ENCODE peak calls at places on chromosome 10, in ten cellular contexts. W is A549, D is transverse colon, V is esophagus muscularis mucosa, Z is tibial nerve, T is SK-N-SH, H is K562, A is ovary, O is stomach, I is GM12878. Y is an unnamed sample. For H3K4me1, the result is how much of the 10 kb centered on the place peaks cover.

GRCh38 chr10:28429573-28430216 is 103.2 kb upstream of the WAC start:
- DNase-seq in Z (no peak), D (no peak), H (peak), W (peak), T (no peak), I (no peak), V (no peak), O (no peak), A (no peak), Y (no peak)

GRCh38 chr10:102188298-102188940 is 36.2 kb downstream of the NOLC1 start:
- DNase-seq in T (no peak), I (no peak), O (no peak), W (no peak), A (no peak), D (peak), H (no peak), V (no peak), Z (no peak), Y (no peak)

GRCh38 chr10:45008524-45009161 is 7.9 kb downstream of the ZNF22 start:
- DNase-seq in W (peak), Z (peak), H (peak), V (peak), D (no peak), O (no peak), T (peak), A (no peak), I (peak), Y (no peak)

GRCh38 chr10:97612386-97612785 is 20.9 kb downstream of the MORN4 start:
- DNase-seq in V (no peak), T (peak), D (no peak), H (peak), I (no peak), O (no peak), A (no peak), W (peak), Z (peak), Y (no peak)

GRCh38 chr10:81820418-81820817 is 54.6 kb upstream of the NRG3 start:
- DNase-seq in Z (no peak), H (no peak), W (peak), T (peak), O (no peak), I (no peak), D (no peak), A (no peak), V (no peak), Y (no peak)

GRCh38 chr10:119973261-119973660 is 80.7 kb downstream of the SEC23IP start:
- DNase-seq in T (no peak), I (peak), H (no peak), O (no peak), Z (no peak), A (no peak), D (no peak), W (peak), V (no peak), Y (no peak)

GRCh38 chr10:75512534-75512933 is 81.1 kb downstream of the LRMDA start:
- DNase-seq in Z (no peak), A (no peak), H (no peak), T (no peak), D (no peak), V (no peak), W (no peak), I (no peak), O (peak), Y (no peak)

GRCh38 chr10:1085258-1085657 is 29.1 kb downstream of the WDR37 start:
- DNase-seq in D (no peak), I (no peak), Z (no peak), O (no peak), A (no peak), T (no peak), H (no peak), V (peak), W (no peak), Y (no peak)

GRCh38 chr10:86803156-86803555 is 46.7 kb downstream of the BMPR1A start:
- DNase-seq in V (no peak), A (no peak), H (no peak), D (no peak), I (no peak), O (no peak), W (no peak), Z (no peak), T (no peak), Y (no peak)

GRCh38 chr10:10460452-10460851 is 557.2 kb upstream of the CELF2 start:
- DNase-seq in O (no peak), Z (no peak), I (no peak), T (no peak), V (no peak), W (no peak), H (no peak), D (no peak), A (no peak), Y (no peak)

GRCh38 chr10:4170633-4171314 is 385.8 kb upstream of the KLF6 start:
- DNase-seq in Z (no peak), W (no peak), V (peak), T (no peak), O (no peak), H (no peak), I (peak), A (no peak), D (no peak), Y (no peak)

GRCh38 chr10:48456361-48456804 is 148.5 kb downstream of the ARHGAP22 start:
- DNase-seq in Z (peak), V (no peak), D (peak), O (peak), A (peak), W (no peak), T (peak), H (peak), I (no peak), Y (peak)

GRCh38 chr10:80491251-80492102 is 37.4 kb downstream of the TSPAN14 start:
- DNase-seq in I (no peak), A (no peak), T (no peak), D (no peak), W (peak), V (no peak), Z (no peak), H (no peak), O (peak), Y (no peak)

GRCh38 chr10:17147884-17148494 is 18.4 kb upstream of the CUBN start:
- DNase-seq in V (no peak), W (no peak), O (no peak), Z (no peak), A (no peak), D (peak), T (no peak), H (no peak), I (no peak), Y (no peak)

GRCh38 chr10:87589653-87590052 is 70.0 kb upstream of the PAPSS2 start:
- DNase-seq in A (no peak), I (no peak), V (no peak), Z (no peak), H (no peak), W (peak), T (no peak), D (no peak), O (no peak), Y (no peak)

GRCh38 chr10:131387018-131387529 is 75.6 kb upstream of the TCERG1L start:
- DNase-seq in I (no peak), Z (no peak), O (no peak), D (no peak), H (no peak), V (no peak), W (no peak), A (no peak), T (no peak), Y (no peak)

GRCh38 chr10:86756511-86757109 is at the start of gene BMPR1A:
- DNase-seq in T (peak), D (no peak), V (no peak), A (peak), H (peak), O (peak), Z (peak), I (no peak), W (peak), Y (no peak)

GRCh38 chr10:74963549-74963948 is 137.1 kb downstream of the KAT6B start:
- DNase-seq in T (no peak), D (no peak), H (no peak), A (no peak), W (no peak), Z (no peak), V (no peak), I (no peak), O (no peak), Y (no peak)

GRCh38 chr10:76311752-76312699 is 880.6 kb downstream of the LRMDA start:
- DNase-seq in H (peak), Z (no peak), V (no peak), W (peak), O (peak), D (no peak), A (no peak), I (no peak), T (peak), Y (no peak)

GRCh38 chr10:2886662-2887061 is 180.7 kb upstream of the PFKP start:
- DNase-seq in O (no peak), A (no peak), T (no peak), Z (no peak), W (no peak), D (no peak), I (no peak), H (no peak), V (no peak), Y (no peak)

GRCh38 chr10:3237055-3237454 is 64.5 kb upstream of the PITRM1 start:
- DNase-seq in H (no peak), A (no peak), T (no peak), I (no peak), O (no peak), D (no peak), V (no peak), W (no peak), Z (no peak), Y (no peak)

GRCh38 chr10:111102381-111102973 is 25.6 kb downstream of the ADRA2A start:
- DNase-seq in W (no peak), D (no peak), H (no peak), Z (no peak), A (no peak), O (no peak), I (no peak), T (no peak), V (no peak), Y (no peak)

GRCh38 chr10:1488970-1489548 is 248.3 kb downstream of the ADARB2 start:
- DNase-seq in W (no peak), O (no peak), T (no peak), H (no peak), A (no peak), Z (no peak), I (peak), V (no peak), D (peak), Y (no peak)

GRCh38 chr10:95741807-95742528 is 14.0 kb upstream of the ENTPD1 start:
- DNase-seq in I (peak), Z (no peak), D (peak), T (no peak), O (no peak), V (no peak), W (no peak), A (no peak), H (peak), Y (no peak)

GRCh38 chr10:31051703-31052102 is 20.0 kb upstream of the ZNF438 start:
- DNase-seq in V (no peak), W (peak), A (no peak), D (no peak), I (no peak), H (no peak), T (no peak), O (no peak), Z (no peak), Y (no peak)

GRCh38 chr10:70432101-70432500 is 9.4 kb downstream of the NODAL start:
- DNase-seq in I (no peak), W (no peak), O (no peak), V (no peak), D (no peak), A (no peak), T (no peak), Z (peak), H (no peak), Y (no peak)

GRCh38 chr10:60662917-60663614 is 115.2 kb upstream of the CDK1 start:
- DNase-seq in W (no peak), D (no peak), V (no peak), O (no peak), T (no peak), A (no peak), I (no peak), H (no peak), Z (no peak), Y (no peak)

GRCh38 chr10:116993610-116994009 is 11.4 kb downstream of the SHTN1 start:
- DNase-seq in T (no peak), Z (no peak), D (no peak), I (no peak), A (no peak), W (no peak), V (no peak), O (no peak), H (no peak), Y (no peak)

GRCh38 chr10:100653238-100653956 is 92.0 kb upstream of the PAX2 start:
- DNase-seq in W (no peak), D (no peak), H (no peak), V (no peak), T (no peak), O (no peak), I (no peak), A (no peak), Z (no peak), Y (no peak)

GRCh38 chr10:115947104-115947503 is 325.9 kb downstream of the GFRA1 start:
- DNase-seq in O (no peak), T (no peak), W (peak), Z (no peak), V (no peak), I (no peak), H (no peak), A (no peak), D (no peak), Y (no peak)

GRCh38 chr10:117373848-117374505 is 1.3 kb downstream of the PDZD8 start:
- DNase-seq in I (no peak), T (peak), H (peak), D (peak), V (no peak), W (peak), O (peak), Z (peak), A (peak), Y (peak)

GRCh38 chr10:65798133-65798532 is 1127.7 kb upstream of the LRRTM3 start:
- DNase-seq in O (no peak), I (peak), A (no peak), H (no peak), V (no peak), T (no peak), Z (no peak), W (no peak), D (no peak), Y (no peak)

GRCh38 chr10:15704581-15704968 is 15.1 kb downstream of the ITGA8 start:
- DNase-seq in I (no peak), Z (no peak), A (no peak), H (no peak), O (no peak), V (no peak), W (no peak), D (no peak), T (no peak), Y (no peak)

GRCh38 chr10:88241501-88241900 is 341.6 kb downstream of the RNLS start:
- DNase-seq in H (no peak), A (no peak), I (no peak), D (no peak), Z (no peak), T (no peak), V (no peak), O (no peak), W (no peak), Y (no peak)

GRCh38 chr10:92263396-92263795 is 27.5 kb downstream of the CPEB3 start:
- DNase-seq in D (no peak), T (no peak), Z (no peak), O (no peak), I (no peak), W (no peak), A (no peak), H (no peak), V (no peak), Y (no peak)

GRCh38 chr10:129105266-129105665 is 361.8 kb upstream of the MGMT start:
- DNase-seq in T (no peak), Z (no peak), A (no peak), H (no peak), V (no peak), O (no peak), I (no peak), D (no peak), W (no peak), Y (no peak)

GRCh38 chr10:129106314-129106713 is 360.7 kb upstream of the MGMT start:
- DNase-seq in D (no peak), T (no peak), Z (no peak), A (no peak), W (no peak), O (no peak), V (no peak), H (no peak), I (no peak), Y (no peak)

GRCh38 chr10:129102906-129103693 is 363.9 kb upstream of the MGMT start:
- DNase-seq in I (no peak), T (no peak), H (no peak), A (no peak), D (no peak), O (no peak), Z (peak), W (no peak), V (peak), Y (no peak)

GRCh38 chr10:129101232-129101980 is 365.6 kb upstream of the MGMT start:
- DNase-seq in V (peak), D (no peak), O (no peak), A (no peak), I (no peak), T (peak), Z (no peak), W (no peak), H (no peak), Y (no peak)

DNA sequence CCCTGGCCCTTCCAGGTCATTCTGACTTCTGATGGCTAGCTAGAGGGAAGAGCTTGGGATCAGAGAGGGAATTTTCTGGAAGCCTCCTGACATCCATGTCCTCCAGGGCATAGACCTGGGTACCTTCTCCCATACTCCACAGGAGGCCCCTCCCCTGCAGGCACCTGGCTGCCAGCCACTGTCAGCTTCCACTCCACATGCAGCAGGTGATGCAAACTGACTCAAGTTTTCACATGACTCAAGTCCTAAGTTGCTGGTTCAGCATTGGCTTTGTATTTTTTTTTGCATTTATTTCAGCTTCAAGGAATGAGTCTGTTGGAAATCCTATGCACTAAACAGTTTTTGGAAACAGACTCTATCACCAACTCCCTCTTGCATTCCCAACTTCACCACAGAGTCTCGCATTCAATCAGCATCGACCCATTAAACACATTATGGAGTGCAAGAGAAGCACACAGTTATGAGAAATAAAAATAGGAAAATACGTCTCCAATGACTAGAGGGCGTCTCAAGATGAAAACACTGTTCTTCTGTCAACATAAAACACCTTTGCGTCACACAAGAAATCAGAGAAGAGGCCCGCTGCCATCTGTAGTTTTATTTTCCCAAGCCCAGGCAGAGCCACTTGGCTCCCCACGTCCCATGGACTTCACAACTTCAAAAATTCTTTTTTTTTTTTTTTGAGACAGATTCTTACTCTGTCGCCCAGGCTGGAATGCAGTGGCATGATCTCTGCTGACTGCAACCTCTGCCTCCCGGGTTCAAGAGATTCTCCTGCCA is 362.6 kb upstream of the MGMT start:
- DNase-seq in D (no peak), O (no peak), I (no peak), W (no peak), A (no peak), H (no peak), V (peak), T (no peak), Z (peak), Y (no peak)
- H3K4me1 ChIP-seq in D (under half), O (under half), I (under half), W (under half), A (under half), H (under half), V (under half), T (under half), Z (under half), Y (under half)

GRCh38 chr10:18159596-18159995 is 19.4 kb downstream of the CACNB2 start:
- DNase-seq in H (no peak), I (no peak), D (no peak), W (no peak), A (no peak), O (no peak), T (no peak), Z (no peak), V (no peak), Y (no peak)

GRCh38 chr10:18164771-18165361 is 24.6 kb downstream of the CACNB2 start:
- DNase-seq in I (no peak), V (no peak), Z (no peak), D (no peak), A (peak), T (no peak), H (no peak), O (no peak), W (no peak), Y (no peak)

GRCh38 chr10:18158698-18159342 is 18.6 kb downstream of the CACNB2 start:
- DNase-seq in D (no peak), V (no peak), H (no peak), A (no peak), O (no peak), W (no peak), I (no peak), Z (no peak), T (no peak), Y (no peak)

GRCh38 chr10:18162021-18162631 is 21.9 kb downstream of the CACNB2 start:
- DNase-seq in W (no peak), D (no peak), V (no peak), T (no peak), Z (no peak), A (no peak), I (no peak), H (no peak), O (no peak), Y (no peak)

DNA sequence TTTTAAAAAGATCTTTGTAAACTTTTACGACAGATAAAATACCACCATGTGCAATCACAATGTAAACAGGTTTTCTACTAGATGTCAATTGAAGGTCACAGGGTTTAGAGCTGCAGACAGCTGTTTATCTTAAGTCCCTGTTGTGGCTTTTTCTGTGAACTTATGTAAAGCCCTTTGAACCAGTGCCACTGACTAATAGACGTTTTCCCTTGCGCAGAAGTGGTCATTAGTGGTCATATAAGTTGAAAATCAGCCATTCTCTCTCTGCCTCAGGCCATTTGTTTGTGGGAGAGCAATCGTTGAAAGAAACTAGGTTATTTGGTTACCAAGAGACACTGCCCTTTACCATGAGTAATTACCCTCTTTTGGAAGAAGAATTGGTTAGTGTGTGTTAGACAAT is 23.9 kb downstream of the CACNB2 start:
- DNase-seq in O (no peak), W (no peak), D (no peak), H (no peak), I (no peak), A (no peak), Z (no peak), T (no peak), V (peak), Y (no peak)
- TF ChIP-seq EP300 in O (no peak), W (no peak), D (no peak), H (no peak), I (no peak), A (no peak), Z (no peak), T (no peak), V (no peak), Y (no peak)

GRCh38 chr10:62000037-62000603 is 98.6 kb downstream of the ARID5B start:
- DNase-seq in V (no peak), Z (no peak), D (no peak), I (peak), T (no peak), O (no peak), W (no peak), A (no peak), H (no peak), Y (no peak)
- H3K4me1 ChIP-seq in V (under half), Z (under half), D (under half), I (under half), T (under half), O (under half), W (under half), A (under half), H (under half), Y (under half)

GRCh38 chr10:6473901-6474370 is 106.1 kb downstream of the PRKCQ start:
- DNase-seq in H (no peak), A (no peak), W (no peak), I (peak), V (no peak), O (no peak), Z (no peak), D (no peak), T (no peak), Y (no peak)

GRCh38 chr10:6470894-6471618 is 109.0 kb downstream of the PRKCQ start:
- DNase-seq in D (no peak), V (no peak), I (no peak), W (no peak), H (no peak), T (no peak), Z (no peak), A (no peak), O (no peak), Y (no peak)

GRCh38 chr10:6476989-6477388 is 103.1 kb downstream of the PRKCQ start:
- DNase-seq in T (no peak), A (no peak), Z (no peak), O (no peak), H (no peak), V (no peak), I (no peak), W (no peak), D (no peak), Y (no peak)

GRCh38 chr10:6469661-6470060 is 110.4 kb downstream of the PRKCQ start:
- DNase-seq in H (no peak), D (no peak), V (no peak), A (no peak), W (no peak), T (no peak), O (no peak), I (no peak), Z (no peak), Y (no peak)

DNA sequence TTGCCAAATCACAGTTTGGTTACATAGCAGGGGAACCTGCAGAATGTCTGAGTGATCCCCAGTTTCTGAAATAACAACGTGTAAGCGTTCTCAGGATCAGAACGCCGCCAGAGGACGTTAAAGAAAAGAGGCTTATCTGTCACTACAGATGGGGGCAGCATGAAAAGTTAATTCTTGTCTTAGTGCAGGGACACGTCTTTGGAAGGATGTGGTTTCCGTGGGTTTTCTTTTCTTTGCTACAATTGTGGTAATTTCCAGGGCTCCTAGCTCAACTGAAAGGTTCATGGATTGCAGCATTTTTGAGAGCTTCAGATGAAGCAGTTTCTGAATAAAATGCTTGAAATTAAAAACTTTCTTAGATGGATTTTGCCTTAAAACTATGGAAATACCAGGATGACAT is 106.6 kb downstream of the PRKCQ start:
- DNase-seq in H (peak), O (no peak), A (no peak), T (no peak), I (no peak), D (peak), W (no peak), V (no peak), Z (no peak), Y (no peak)
- TF ChIP-seq EP300 in H (peak), O (no peak), A (no peak), T (no peak), I (no peak), D (no peak), W (no peak), V (no peak), Z (no peak), Y (no peak)